ENCODE peak calls at places on chromosomes 7 and 10, in seven cellular contexts. X, Y, N, J, S, H and F are unnamed samples. For H3K4me1, the result is how much of the 10 kb centered on the place peaks cover.

GRCh38 chr10:37747081-37747480 is 110.3 kb downstream of the ZNF248 start:
- DNase-seq in Y (no peak), S (no peak), X (no peak), J (no peak), H (no peak), N (no peak), F (no peak)

GRCh38 chr7:42253316-42253715 is 16.3 kb upstream of the GLI3 start:
- DNase-seq in X (no peak), N (no peak), Y (no peak), J (no peak), S (peak), H (no peak), F (peak)

GRCh38 chr7:101087334-101088068 is 2.2 kb downstream of the TRIM56 start:
- DNase-seq in S (no peak), Y (no peak), H (no peak), X (no peak), N (no peak), J (no peak), F (no peak)

GRCh38 chr7:159094030-159094740 is 50.5 kb downstream of the VIPR2 start:
- DNase-seq in N (no peak), J (no peak), Y (no peak), S (no peak), X (no peak), H (no peak), F (no peak)

GRCh38 chr7:150754950-150755349 is 17.7 kb downstream of the GIMAP5 start:
- DNase-seq in Y (no peak), N (no peak), H (no peak), S (no peak), X (no peak), J (no peak), F (no peak)

GRCh38 chr10:112265745-112266144 is 17.5 kb upstream of the TECTB start:
- DNase-seq in X (no peak), N (no peak), H (no peak), S (peak), J (no peak), Y (no peak), F (no peak)

GRCh38 chr10:7107287-7107686 is 303.5 kb downstream of the SFMBT2 start:
- DNase-seq in J (peak), X (peak), S (peak), Y (no peak), H (no peak), N (no peak), F (no peak)

GRCh38 chr7:147803625-147804024 is 786.9 kb upstream of the C7orf33 start:
- DNase-seq in N (no peak), Y (no peak), H (no peak), X (no peak), S (no peak), J (no peak), F (peak)

GRCh38 chr10:78173360-78174020 is 139.8 kb downstream of the RPS24 start:
- DNase-seq in J (no peak), Y (no peak), H (no peak), S (peak), N (no peak), X (no peak), F (no peak)

GRCh38 chr7:148979827-148980226 is 48.5 kb downstream of the PDIA4 start:
- DNase-seq in N (no peak), Y (no peak), X (no peak), S (no peak), H (no peak), J (no peak), F (no peak)

GRCh38 chr10:115654961-115655360 is 561.8 kb downstream of the ATRNL1 start:
- DNase-seq in S (no peak), X (peak), H (no peak), Y (no peak), N (no peak), J (no peak), F (no peak)

GRCh38 chr10:35640951-35641429 is 1.1 kb downstream of the FZD8 start:
- DNase-seq in S (peak), J (peak), X (peak), H (peak), N (peak), Y (peak), F (peak)

GRCh38 chr10:53833908-53834307 is 967.1 kb downstream of the PCDH15 start:
- DNase-seq in H (no peak), Y (no peak), N (no peak), S (no peak), J (no peak), X (no peak), F (no peak)

GRCh38 chr7:91835191-91836064 is 45.1 kb downstream of the MTERF1 start:
- DNase-seq in H (no peak), N (no peak), X (no peak), S (no peak), J (no peak), Y (no peak), F (peak)

GRCh38 chr10:132993271-132994260 is 51.2 kb upstream of the CFAP46 start:
- DNase-seq in X (no peak), H (no peak), J (no peak), Y (no peak), N (no peak), S (no peak), F (no peak)

GRCh38 chr10:75231672-75232581 is 3.8 kb downstream of the COMTD1 start:
- DNase-seq in J (no peak), S (no peak), H (no peak), N (no peak), X (no peak), Y (no peak), F (peak)

GRCh38 chr7:12158334-12159060 is 52.6 kb upstream of the TMEM106B start:
- DNase-seq in N (no peak), X (peak), J (peak), H (no peak), S (peak), Y (no peak), F (no peak)

GRCh38 chr7:32676249-32676941 is 181.1 kb downstream of the AVL9 start:
- DNase-seq in N (no peak), S (no peak), Y (no peak), J (no peak), H (no peak), X (no peak), F (no peak)

GRCh38 chr10:126844406-126844805 is 60.8 kb upstream of the DOCK1 start:
- DNase-seq in H (no peak), S (no peak), J (peak), N (no peak), Y (no peak), X (peak), F (no peak)

GRCh38 chr10:124703778-124704427 is 40.3 kb downstream of the FAM53B start:
- DNase-seq in N (no peak), J (peak), H (no peak), X (peak), S (no peak), Y (no peak), F (no peak)

GRCh38 chr7:28083998-28084985 is 96.3 kb downstream of the JAZF1 start:
- DNase-seq in X (no peak), Y (no peak), H (no peak), J (no peak), N (no peak), S (no peak), F (no peak)
- H3K4me1 ChIP-seq in X (under half), Y (under half), H (under half), J (under half), N (under half), S (under half), F (under half)

GRCh38 chr10:72625276-72625607 is 637 bp downstream of the MICU1 start:
- DNase-seq in X (peak), J (no peak), N (no peak), H (no peak), S (no peak), Y (no peak), F (no peak)
- H3K4me3 ChIP-seq in X (peak), J (peak), N (peak), H (peak), S (peak), Y (peak), F (peak)

GRCh38 chr10:26486304-26486703 is 48.2 kb downstream of the APBB1IP start:
- DNase-seq in X (peak), H (no peak), J (peak), Y (no peak), S (peak), N (no peak), F (no peak)

GRCh38 chr10:26485150-26485941 is 47.2 kb downstream of the APBB1IP start:
- DNase-seq in Y (no peak), S (no peak), H (no peak), X (peak), N (no peak), J (peak), F (no peak)

GRCh38 chr10:26489081-26489480 is 50.9 kb downstream of the APBB1IP start:
- DNase-seq in H (no peak), Y (no peak), S (no peak), N (no peak), J (no peak), X (no peak), F (no peak)

GRCh38 chr10:26488344-26488743 is 50.2 kb downstream of the APBB1IP start:
- DNase-seq in J (no peak), N (no peak), X (peak), Y (no peak), S (no peak), H (no peak), F (no peak)

GRCh38 chr10:26486985-26487850 is 49.1 kb downstream of the APBB1IP start:
- DNase-seq in H (peak), J (peak), X (peak), N (peak), Y (peak), S (peak), F (no peak)
- H3K4me1 ChIP-seq in H (under half), J (under half), X (under half), N (under half), Y (under half), S (under half), F (under half)

DNA sequence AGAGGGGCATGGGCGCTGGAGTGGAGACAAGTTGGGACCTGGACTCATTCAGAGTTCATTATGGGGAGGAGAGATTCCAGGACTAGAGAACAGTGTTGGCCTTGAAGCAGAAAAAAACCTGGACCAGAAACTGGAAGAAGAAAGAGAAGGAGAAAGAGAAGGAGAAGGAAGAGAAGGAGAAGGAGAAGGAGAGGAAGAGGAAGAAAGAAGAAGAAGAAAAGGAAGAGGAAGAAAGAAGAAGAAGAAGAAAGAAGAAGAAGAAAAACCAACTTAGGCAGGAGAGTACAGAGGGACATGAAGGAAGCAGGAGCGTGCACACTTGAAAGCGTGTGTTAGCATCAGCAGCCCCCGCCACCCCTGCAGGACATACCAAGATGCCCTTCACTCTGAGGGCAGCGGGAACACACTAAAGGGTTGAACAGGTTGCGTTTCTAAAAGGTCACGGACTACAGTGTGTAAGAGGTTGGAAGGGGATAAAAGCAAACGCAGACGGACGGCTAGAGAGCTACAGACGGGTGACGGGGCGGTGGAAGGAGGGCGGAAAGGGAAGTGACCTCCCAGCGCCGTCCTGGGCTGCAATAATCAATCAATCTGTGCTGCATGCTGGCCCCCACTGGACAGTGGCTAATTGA is 95.3 kb downstream of the SEC61G start:
- DNase-seq in Y (no peak), H (no peak), J (no peak), X (no peak), S (no peak), N (no peak), F (no peak)
- H3K4me3 ChIP-seq in Y (no peak), H (no peak), J (peak), X (peak), S (no peak), N (no peak), F (no peak)

GRCh38 chr10:101062231-101063161 is 707 bp downstream of the KAZALD1 start:
- DNase-seq in X (peak), J (peak), H (peak), Y (no peak), S (peak), N (peak), F (peak)

GRCh38 chr10:101063162-101063525 is 1.4 kb downstream of the KAZALD1 start:
- DNase-seq in J (no peak), N (no peak), Y (no peak), H (no peak), X (no peak), S (no peak), F (peak)

GRCh38 chr10:101064415-101065030 is 2.7 kb downstream of the KAZALD1 start:
- DNase-seq in H (no peak), X (no peak), J (no peak), Y (no peak), N (no peak), S (no peak), F (no peak)

GRCh38 chr10:101065479-101066145 is 3.8 kb downstream of the KAZALD1 start:
- DNase-seq in X (peak), H (no peak), N (no peak), Y (no peak), S (peak), J (peak), F (no peak)

GRCh38 chr10:101063548-101064414 is 2.0 kb downstream of the KAZALD1 start:
- DNase-seq in N (no peak), S (no peak), Y (no peak), J (no peak), X (no peak), H (no peak), F (peak)
- H3K4me1 ChIP-seq in N (under half), S (under half), Y (half or more), J (under half), X (under half), H (under half), F (under half)

GRCh38 chr10:23371073-23371472 is 26.5 kb upstream of the C10orf67 start:
- DNase-seq in X (no peak), Y (no peak), S (no peak), J (no peak), H (no peak), N (no peak), F (no peak)

GRCh38 chr10:23364378-23364777 is 19.8 kb upstream of the C10orf67 start:
- DNase-seq in S (no peak), J (no peak), H (no peak), Y (no peak), N (no peak), X (no peak), F (no peak)

GRCh38 chr10:23368816-23369640 is 24.4 kb upstream of the C10orf67 start:
- DNase-seq in N (no peak), X (peak), Y (no peak), J (peak), S (no peak), H (no peak), F (peak)

GRCh38 chr10:23370106-23370505 is 25.5 kb upstream of the C10orf67 start:
- DNase-seq in X (peak), H (no peak), Y (no peak), S (peak), J (peak), N (no peak), F (peak)

DNA sequence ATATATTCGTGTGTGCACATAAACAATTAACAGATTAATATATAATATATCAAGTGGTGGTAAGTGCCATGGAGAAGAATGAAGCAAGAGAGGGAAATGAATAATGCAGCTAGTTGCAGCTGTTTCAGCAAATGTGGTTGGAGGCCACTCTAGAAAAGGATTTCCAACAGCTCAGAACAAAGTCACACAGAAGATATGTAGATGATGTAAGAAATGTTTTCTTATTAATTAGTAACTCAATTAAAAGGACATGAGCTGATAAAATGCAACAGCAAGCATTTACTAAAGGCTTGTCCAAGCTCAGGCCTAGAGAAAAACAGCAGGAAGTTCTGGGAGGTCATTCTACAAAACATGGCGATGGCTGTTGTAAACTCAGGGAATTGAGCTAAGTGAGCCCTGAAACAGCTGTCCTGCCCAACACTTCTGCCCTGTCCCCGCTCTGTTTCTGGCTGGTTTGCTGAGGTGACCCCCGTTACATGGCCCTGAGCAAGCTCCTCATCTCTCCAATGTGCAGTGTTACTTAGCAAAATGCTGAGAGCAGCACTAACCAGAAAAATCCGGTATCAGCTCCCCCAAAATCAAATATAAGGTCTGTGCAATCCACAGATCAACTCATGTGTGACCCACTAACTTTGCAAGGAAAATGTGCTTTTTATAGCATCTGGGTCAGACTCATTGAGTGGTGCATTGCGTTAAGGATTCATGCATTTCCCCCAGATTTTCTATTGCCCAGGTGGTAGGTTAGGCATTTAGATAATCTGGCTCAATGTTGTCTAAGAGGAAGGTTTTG is 23.5 kb upstream of the C10orf67 start:
- DNase-seq in X (peak), H (no peak), S (no peak), J (peak), Y (no peak), N (no peak), F (peak)
- H3K4me3 ChIP-seq in X (no peak), H (no peak), S (no peak), J (no peak), Y (no peak), N (no peak), F (peak)

DNA sequence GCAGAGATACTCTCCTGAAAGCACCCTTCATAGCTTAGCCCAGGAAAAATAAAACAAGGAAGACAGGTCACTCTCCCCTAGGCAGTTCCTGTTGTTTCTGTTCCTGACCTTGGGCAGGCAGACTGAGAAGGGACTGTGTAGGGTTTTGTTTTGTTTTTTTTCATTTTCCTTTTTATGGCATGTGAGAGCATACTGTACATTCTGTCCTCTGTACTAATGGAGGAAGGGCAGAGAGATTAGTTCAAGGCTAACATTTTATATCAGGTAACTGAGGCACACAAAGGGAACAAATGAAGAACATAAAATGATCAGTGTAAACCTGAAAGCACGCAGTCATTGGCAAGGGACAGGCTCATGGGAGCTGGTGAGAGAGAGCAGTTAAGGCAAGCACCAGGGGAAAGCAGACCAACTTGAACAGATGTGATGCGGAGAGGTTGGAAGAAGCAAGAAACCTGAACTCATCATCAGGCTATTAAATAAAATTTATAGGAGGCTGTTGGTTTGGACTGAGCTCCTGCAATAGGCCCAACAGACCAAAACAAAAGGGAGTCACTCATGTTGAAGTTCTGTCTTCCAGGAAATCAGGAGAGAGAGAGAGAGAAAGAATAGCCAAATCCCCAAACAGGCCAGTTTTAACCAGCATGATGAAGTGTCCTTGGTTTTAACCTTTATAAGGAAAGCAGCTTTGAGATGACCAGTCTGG is 34.2 kb upstream of the PDCD4 start:
- DNase-seq in J (no peak), S (no peak), Y (no peak), N (no peak), X (no peak), H (no peak), F (no peak)
- H3K4me1 ChIP-seq in J (under half), S (under half), Y (under half), N (under half), X (under half), H (under half), F (under half)